ENCODE peak calls at places on chromosomes 6 and 20, in five cellular contexts. D is GM18507; F is neuronal stem cell; K is CD8-positive, alpha-beta T cell; T is lung microvascular endothelial cell. G is an unnamed sample.

GRCh38 chr6:149216459-149216858 is 101.1 kb upstream of the TAB2 start:
- DNase-seq in T (no peak), K (no peak), D (no peak), F (no peak), G (no peak)

GRCh38 chr6:147382945-147383554 is 125.4 kb upstream of the SAMD5 start:
- DNase-seq in F (peak; percentile 4), D (no peak), K (no peak), T (peak; percentile 50), G (no peak)

GRCh38 chr6:83592770-83593394 is 80.5 kb downstream of the PRSS35 start:
- DNase-seq in K (no peak), D (no peak), F (no peak), T (peak; percentile 13), G (no peak)

GRCh38 chr20:63125893-63126601 is 89.9 kb downstream of the YTHDF1 start:
- DNase-seq in F (no peak), K (no peak), D (no peak), T (peak; percentile 28), G (no peak)

GRCh38 chr20:36658300-36658699 is 12.3 kb upstream of the SLA2 start:
- DNase-seq in F (no peak), D (no peak), K (no peak), T (no peak), G (no peak)

GRCh38 chr6:121597654-121598053 is 162.2 kb downstream of the GJA1 start:
- DNase-seq in K (no peak), T (no peak), F (no peak), D (no peak), G (no peak)

GRCh38 chr20:50191566-50192363 is 1.1 kb downstream of the CEBPB start:
- DNase-seq in K (peak; percentile 49), T (peak; percentile 64), F (peak; percentile 54), D (no peak), G (no peak)

GRCh38 chr6:155213611-155214372 is 50.0 kb upstream of the CLDN20 start:
- DNase-seq in D (no peak), T (no peak), F (no peak), K (no peak), G (no peak)

GRCh38 chr6:36284359-36284758 is 14.5 kb downstream of the PNPLA1 start:
- DNase-seq in K (no peak), T (no peak), D (no peak), F (no peak), G (no peak)